ENCODE peak calls at places on chromosome 9, in ten cellular contexts. F is activated T-helper 1 cell treated with anti-CD3 and anti-CD28 coated beads, Interleukin-2, amount 50 U/mL, for 16 hours; W is NCI-H1417 treated with DMSO at 0.1 percent for 48 hours; D is NCI-H460; E is CD4-positive, alpha-beta T cell; S is SK-N-SH; B is foreskin keratinocyte; H is T-helper 1 cell; Y is lower leg skin; K is neural crest cell. I is an unnamed sample.

GRCh38 chr9:100352201-100352726 is 478 bp downstream of the TEX10 start:
- DNase-seq in D (peak), Y (peak), W (no peak), E (peak), S (no peak), B (peak), H (peak), F (peak), K (no peak), I (no peak)

GRCh38 chr9:35272989-35273388 is 111.2 kb downstream of the UNC13B start:
- DNase-seq in E (no peak), K (no peak), D (no peak), H (no peak), B (peak), W (no peak), S (no peak), F (no peak), Y (no peak), I (no peak)

GRCh38 chr9:69758001-69758730 is 1.6 kb downstream of the PTAR1 start:
- DNase-seq in W (peak), D (no peak), B (no peak), F (no peak), H (peak), K (no peak), Y (no peak), S (no peak), E (no peak), I (no peak)

GRCh38 chr9:93238953-93239352 is 55.0 kb downstream of the WNK2 start:
- DNase-seq in W (no peak), H (no peak), D (no peak), K (no peak), B (no peak), S (no peak), E (no peak), F (no peak), Y (no peak), I (no peak)

GRCh38 chr9:132584616-132585560 is 2.5 kb downstream of the BARHL1 start:
- DNase-seq in S (no peak), W (no peak), E (no peak), F (no peak), Y (no peak), D (no peak), B (no peak), K (no peak), H (no peak), I (no peak)

GRCh38 chr9:79611091-79611614 is 39.4 kb downstream of the TLE4 start:
- DNase-seq in Y (no peak), S (no peak), B (peak), E (no peak), D (peak), F (no peak), H (peak), W (no peak), K (no peak), I (no peak)

GRCh38 chr9:98881836-98882568 is 61.7 kb upstream of the COL15A1 start:
- DNase-seq in K (no peak), H (no peak), D (no peak), B (no peak), E (no peak), W (no peak), S (no peak), F (no peak), Y (peak), I (no peak)

GRCh38 chr9:113369583-113370140 is 7.1 kb downstream of the HDHD3 start:
- DNase-seq in W (no peak), S (no peak), K (no peak), F (no peak), B (no peak), E (no peak), H (no peak), D (no peak), Y (no peak), I (no peak)

GRCh38 chr9:1434082-1434481 is 383.9 kb downstream of the DMRT2 start:
- DNase-seq in Y (no peak), E (no peak), B (no peak), D (no peak), S (peak), H (no peak), W (no peak), F (no peak), K (no peak), I (no peak)

GRCh38 chr9:38057416-38058195 is 11.4 kb downstream of the SHB start:
- DNase-seq in S (no peak), E (no peak), F (no peak), H (no peak), W (no peak), Y (no peak), B (no peak), K (no peak), D (no peak), I (no peak)

GRCh38 chr9:122356627-122357026 is 14.2 kb upstream of the PTGS1 start:
- DNase-seq in S (no peak), H (no peak), K (no peak), E (no peak), W (no peak), Y (no peak), D (no peak), B (no peak), F (no peak), I (no peak)

GRCh38 chr9:4301302-4301701 is 1.4 kb upstream of the GLIS3 start:
- DNase-seq in Y (no peak), D (no peak), B (peak), S (no peak), H (no peak), K (no peak), W (no peak), E (no peak), F (no peak), I (no peak)

GRCh38 chr9:108290839-108291585 is 564.8 kb downstream of the ACTL7B start:
- DNase-seq in W (no peak), S (no peak), B (peak), D (no peak), Y (no peak), F (no peak), H (no peak), K (no peak), E (no peak), I (no peak)

GRCh38 chr9:98256632-98257218 is 1.3 kb upstream of the TBC1D2 start:
- DNase-seq in H (peak), B (peak), F (no peak), K (no peak), E (peak), Y (no peak), S (peak), W (no peak), D (no peak), I (no peak)

GRCh38 chr9:116115731-116116353 is 37.7 kb upstream of the PAPPA start:
- DNase-seq in Y (no peak), E (no peak), H (no peak), B (no peak), S (no peak), W (no peak), F (no peak), K (no peak), D (no peak), I (no peak)

GRCh38 chr9:13942695-13943094 is 371.2 kb downstream of the NFIB start:
- DNase-seq in F (no peak), Y (no peak), B (peak), E (no peak), K (no peak), S (no peak), W (no peak), H (peak), D (peak), I (no peak)

GRCh38 chr9:122822056-122822455 is 6.3 kb downstream of the PDCL start:
- DNase-seq in Y (peak), E (no peak), D (no peak), S (no peak), F (no peak), K (no peak), W (no peak), B (no peak), H (no peak), I (no peak)

I was measured in central memory CD8-positive, alpha-beta T cell.